ENCODE peak calls at places on chromosomes 2 and 18, in four cellular contexts. L is coronary artery; M is CD8-positive, alpha-beta T cell; J is adrenal gland. Q is an unnamed sample.

GRCh38 chr18:8659609-8660242 is 45.6 kb upstream of the MTCL1 start:
- DNase-seq in L (no peak), M (no peak), J (no peak), Q (no peak)

GRCh38 chr2:151815821-151816489 is 12.3 kb downstream of the ARL5A start:
- DNase-seq in L (no peak), M (no peak), J (no peak), Q (no peak)

GRCh38 chr2:75356857-75357256 is 157.5 kb upstream of the TACR1 start:
- DNase-seq in L (no peak), M (no peak), J (no peak), Q (no peak)

GRCh38 chr2:231181848-231182247 is 16.6 kb upstream of the ARMC9 start:
- DNase-seq in L (peak), M (no peak), J (peak), Q (no peak)

GRCh38 chr2:106158871-106159270 is 35.2 kb downstream of the UXS1 start:
- DNase-seq in L (no peak), M (peak), J (no peak), Q (no peak)

GRCh38 chr18:475202-475624 is 25.3 kb downstream of the COLEC12 start:
- DNase-seq in L (no peak), M (no peak), J (no peak), Q (peak)

GRCh38 chr2:217992061-217992460 is 10.7 kb downstream of the TNS1 start:
- DNase-seq in L (no peak), M (no peak), J (peak), Q (no peak)

GRCh38 chr2:38930600-38930999 is 40.9 kb downstream of the ARHGEF33 start:
- DNase-seq in L (no peak), M (no peak), J (no peak), Q (no peak)

GRCh38 chr2:26752636-26753035 is 11.4 kb upstream of the SLC35F6 start:
- DNase-seq in L (no peak), M (no peak), J (no peak), Q (no peak)

GRCh38 chr2:120395686-120396518 is 50.0 kb downstream of the INHBB start:
- DNase-seq in L (peak), M (no peak), J (no peak), Q (no peak)

GRCh38 chr2:101967826-101968498 is 23.8 kb upstream of the IL1R2 start:
- DNase-seq in L (no peak), M (no peak), J (no peak), Q (no peak)

GRCh38 chr18:63844254-63844653 is 43.3 kb upstream of the SERPINB2 start:
- DNase-seq in L (no peak), M (no peak), J (no peak), Q (peak)

GRCh38 chr2:215728504-215729065 is 284.8 kb downstream of the MREG start:
- DNase-seq in L (peak), M (no peak), J (peak), Q (peak)

GRCh38 chr18:34978533-34978893 is 62.7 kb upstream of the MAPRE2 start:
- DNase-seq in L (no peak), M (no peak), J (no peak), Q (no peak)

GRCh38 chr2:149038442-149039212 is at the start of gene LYPD6B:
- DNase-seq in L (no peak), M (no peak), J (no peak), Q (no peak)

GRCh38 chr2:55869637-55870325 is 53.8 kb downstream of the EFEMP1 start:
- DNase-seq in L (no peak), M (no peak), J (no peak), Q (no peak)

GRCh38 chr2:144324446-144325045 is 195.4 kb downstream of the ZEB2 start:
- DNase-seq in L (no peak), M (no peak), J (no peak), Q (no peak)

GRCh38 chr18:2905802-2906521 is 59.2 kb downstream of the EMILIN2 start:
- DNase-seq in L (peak), M (peak), J (peak), Q (no peak)

GRCh38 chr2:120293991-120294329 is 41.3 kb downstream of the RALB start:
- DNase-seq in L (no peak), M (no peak), J (no peak), Q (no peak)

GRCh38 chr2:230174466-230174865 is 45.3 kb downstream of the SP110 start:
- DNase-seq in L (no peak), M (no peak), J (no peak), Q (no peak)

GRCh38 chr2:134783912-134784311 is 54.5 kb upstream of the ACMSD start:
- DNase-seq in L (no peak), M (no peak), J (no peak), Q (no peak)

GRCh38 chr18:48024009-48024512 is 93.6 kb upstream of the SMAD2 start:
- DNase-seq in L (no peak), M (no peak), J (no peak), Q (no peak)

GRCh38 chr2:173254659-173255058 is 100.0 kb upstream of the CDCA7 start:
- DNase-seq in L (no peak), M (no peak), J (no peak), Q (no peak)

GRCh38 chr18:8142131-8142711 is 467.0 kb upstream of the RAB12 start:
- DNase-seq in L (no peak), M (no peak), J (no peak), Q (no peak)

GRCh38 chr2:233372855-233373254 is 18.6 kb downstream of the DGKD start:
- DNase-seq in L (no peak), M (no peak), J (no peak), Q (no peak)

GRCh38 chr18:23314672-23315071 is 138.4 kb upstream of the RIOK3 start:
- DNase-seq in L (no peak), M (no peak), J (no peak), Q (no peak)

GRCh38 chr2:43078781-43079755 is 147.3 kb downstream of the ZFP36L2 start:
- DNase-seq in L (no peak), M (no peak), J (no peak), Q (no peak)

GRCh38 chr2:167049659-167050058 is 161.4 kb downstream of the XIRP2 start:
- DNase-seq in L (no peak), M (no peak), J (no peak), Q (no peak)

GRCh38 chr2:235669983-235670962 is 176.4 kb downstream of the AGAP1 start:
- DNase-seq in L (no peak), M (no peak), J (peak), Q (peak)

GRCh38 chr18:61676763-61677434 is 215.9 kb downstream of the RNF152 start:
- DNase-seq in L (no peak), M (no peak), J (no peak), Q (no peak)

GRCh38 chr18:58970943-58971799 is 106.5 kb downstream of the ZNF532 start:
- DNase-seq in L (no peak), M (no peak), J (no peak), Q (no peak)

GRCh38 chr2:88735133-88735532 is 43.7 kb downstream of the RPIA start:
- DNase-seq in L (no peak), M (no peak), J (no peak), Q (peak)

GRCh38 chr18:4264347-4264791 is 190.7 kb downstream of the DLGAP1 start:
- DNase-seq in L (no peak), M (no peak), J (peak), Q (no peak)

GRCh38 chr2:145731467-145731866 is 1211.5 kb upstream of the ZEB2 start:
- DNase-seq in L (no peak), M (no peak), J (no peak), Q (no peak)

GRCh38 chr2:234075521-234075915 is 25.0 kb downstream of the SPP2 start:
- DNase-seq in L (no peak), M (no peak), J (no peak), Q (no peak)

GRCh38 chr2:138974651-138975050 is 194.5 kb upstream of the NXPH2 start:
- DNase-seq in L (no peak), M (no peak), J (no peak), Q (no peak)

GRCh38 chr18:9737814-9738160 is 29.7 kb downstream of the RAB31 start:
- DNase-seq in L (peak), M (no peak), J (peak), Q (no peak)

GRCh38 chr2:188050716-188051115 is 241.0 kb upstream of the GULP1 start:
- DNase-seq in L (no peak), M (no peak), J (no peak), Q (no peak)

GRCh38 chr2:38446972-38447561 is 70.0 kb upstream of the ATL2 start:
- DNase-seq in L (no peak), M (no peak), J (no peak), Q (no peak)

GRCh38 chr2:26564121-26564520 is 77.0 kb downstream of the CIB4 start:
- DNase-seq in L (no peak), M (no peak), J (no peak), Q (no peak)

DNA sequence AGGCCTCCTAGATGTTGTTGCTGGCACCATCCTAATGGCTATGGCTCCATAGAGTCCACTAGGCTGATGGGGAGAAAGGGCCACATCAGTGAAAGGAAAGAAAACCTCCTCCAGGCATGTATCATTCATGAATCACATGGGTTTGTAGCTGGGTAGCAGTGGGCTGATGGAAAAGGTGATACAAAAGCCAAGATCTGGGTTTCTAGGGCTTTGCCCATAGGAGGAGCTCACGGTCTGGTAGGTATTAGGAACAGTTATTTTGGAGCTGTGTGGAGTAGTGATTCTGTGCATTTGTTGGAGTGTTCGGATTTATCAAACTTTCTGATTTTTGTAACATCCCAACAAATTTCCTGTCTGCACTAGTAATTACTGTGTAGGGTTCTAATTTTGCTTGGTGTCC is 259.2 kb downstream of the SLC4A3 start:
- DNase-seq in L (no peak), M (no peak), J (no peak), Q (no peak)
- TF ChIP-seq CTCF in L (no peak), M (no peak), J (no peak), Q (peak)

GRCh38 chr2:3572620-3573019 is 2.4 kb upstream of the RPS7 start:
- DNase-seq in L (no peak), M (no peak), J (no peak), Q (no peak)

GRCh38 chr2:3578987-3579386 is 3.9 kb downstream of the RPS7 start:
- DNase-seq in L (no peak), M (no peak), J (no peak), Q (no peak)

GRCh38 chr2:3571284-3571683 is 3.8 kb upstream of the RPS7 start:
- DNase-seq in L (no peak), M (no peak), J (no peak), Q (no peak)

GRCh38 chr2:3575534-3576324 is 669 bp downstream of the RPS7 start:
- DNase-seq in L (no peak), M (peak), J (peak), Q (no peak)

DNA sequence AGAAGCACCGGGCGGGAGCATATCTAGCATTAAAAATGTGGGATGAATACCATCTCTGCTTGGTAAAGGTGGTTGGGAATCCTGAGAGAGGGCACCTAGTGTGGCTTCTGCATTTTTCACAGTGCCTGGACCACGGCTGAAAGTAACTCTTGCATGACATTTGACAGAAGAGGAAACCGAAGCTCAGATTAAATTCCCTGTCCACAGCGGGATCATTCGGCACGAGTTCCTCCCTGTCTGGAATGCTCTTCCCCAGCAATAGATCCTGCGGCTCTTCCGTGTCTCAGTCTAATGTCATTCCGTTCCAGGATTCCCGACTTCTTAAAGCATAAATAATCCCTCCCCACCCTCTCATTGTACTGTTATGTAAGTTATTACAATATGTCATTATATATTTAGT is 905 bp upstream of the RPS7 start:
- DNase-seq in L (no peak), M (no peak), J (no peak), Q (no peak)
- H3K4me3 ChIP-seq in L (no peak), M (no peak), J (no peak), Q (peak)

GRCh38 chr2:126678278-126679073 is 22.5 kb downstream of the GYPC start:
- DNase-seq in L (no peak), M (no peak), J (no peak), Q (no peak)
- TF ChIP-seq CTCF in L (no peak), M (no peak), J (no peak), Q (no peak)

GRCh38 chr2:241582328-241582727 is 23.8 kb downstream of the BOK start:
- DNase-seq in L (no peak), M (no peak), J (no peak), Q (no peak)

GRCh38 chr2:241582806-241583205 is 24.3 kb downstream of the BOK start:
- DNase-seq in L (no peak), M (no peak), J (no peak), Q (no peak)

GRCh38 chr2:241592126-241592845 is 33.7 kb downstream of the BOK start:
- DNase-seq in L (no peak), M (no peak), J (no peak), Q (no peak)

GRCh38 chr2:241584446-241584845 is 25.9 kb downstream of the BOK start:
- DNase-seq in L (no peak), M (no peak), J (no peak), Q (peak)

GRCh38 chr2:241586564-241587264 is 28.2 kb downstream of the BOK start:
- DNase-seq in L (no peak), M (no peak), J (no peak), Q (no peak)
- H3K4me3 ChIP-seq in L (no peak), M (no peak), J (no peak), Q (no peak)